ENCODE peak calls at places on chromosomes 2 and 18, in five cellular contexts. R, D, U, X and M are unnamed samples.
A peak's percentile ranks its signal among the peaks of the same experiment; 100 is the strongest.

GRCh38 chr2:165601866-165602636 is 132.6 kb downstream of the CSRNP3 start:
- DNase-seq in R (no peak), X (no peak), D (no peak), U (no peak), M (no peak)

GRCh38 chr2:25473131-25473530 is 131.4 kb upstream of the DNMT3A start:
- DNase-seq in U (no peak), D (no peak), R (no peak), X (no peak), M (no peak)

GRCh38 chr2:106956879-106957278 is 70.9 kb upstream of the ST6GAL2 start:
- DNase-seq in U (no peak), R (no peak), X (no peak), D (no peak), M (no peak)

GRCh38 chr2:200357845-200358244 is 51.4 kb downstream of the SPATS2L start:
- DNase-seq in X (no peak), R (no peak), D (no peak), U (no peak), M (no peak)

GRCh38 chr2:226440119-226440917 is 359.3 kb downstream of the IRS1 start:
- DNase-seq in D (no peak), X (no peak), R (no peak), U (no peak), M (no peak)

GRCh38 chr18:55300469-55301195 is 287.4 kb downstream of the TCF4 start:
- DNase-seq in X (no peak), D (no peak), R (no peak), U (no peak), M (no peak)

GRCh38 chr2:96120991-96121390 is 4.6 kb upstream of the ADRA2B start:
- DNase-seq in D (no peak), U (no peak), X (no peak), R (no peak), M (no peak)

GRCh38 chr2:71798266-71799012 is 345.1 kb downstream of the DYSF start:
- DNase-seq in R (peak; percentile 34), U (peak; percentile 10), X (no peak), D (no peak), M (no peak)

GRCh38 chr2:237256845-237257244 is 157.1 kb downstream of the COL6A3 start:
- DNase-seq in R (no peak), D (no peak), U (no peak), X (no peak), M (no peak)

GRCh38 chr2:88234760-88235159 is 64.6 kb downstream of the THNSL2 start:
- DNase-seq in D (no peak), X (no peak), U (no peak), R (no peak), M (no peak)

GRCh38 chr2:173218331-173219056 is 136.2 kb upstream of the CDCA7 start:
- DNase-seq in U (no peak), R (no peak), X (no peak), D (no peak), M (no peak)

GRCh38 chr2:138818479-138818878 is 38.3 kb upstream of the NXPH2 start:
- DNase-seq in U (no peak), D (no peak), R (no peak), X (no peak), M (no peak)

GRCh38 chr2:69131983-69132675 is 119.2 kb downstream of the ANTXR1 start:
- DNase-seq in R (no peak), D (no peak), U (no peak), X (no peak), M (no peak)

GRCh38 chr2:95334916-95335641 is 37.9 kb downstream of the KCNIP3 start:
- DNase-seq in R (no peak), U (no peak), D (no peak), X (no peak), M (no peak)

GRCh38 chr18:79846936-79847557 is 49.3 kb downstream of the KCNG2 start:
- DNase-seq in X (no peak), D (no peak), R (no peak), U (no peak), M (no peak)

GRCh38 chr2:96205238-96205637 is 3.4 kb downstream of the STARD7 start:
- DNase-seq in D (no peak), X (no peak), R (no peak), U (no peak), M (no peak)

GRCh38 chr2:207528980-207529329 is 807 bp upstream of the CREB1 start:
- DNase-seq in U (no peak), R (no peak), D (peak; percentile 31), X (peak; percentile 10), M (no peak)

GRCh38 chr18:9362869-9363268 is 28.3 kb downstream of the TWSG1 start:
- DNase-seq in U (no peak), R (no peak), D (no peak), X (no peak), M (no peak)

GRCh38 chr2:84495539-84496146 is 20.7 kb upstream of the DNAH6 start:
- DNase-seq in R (peak; percentile 70), D (no peak), U (peak; percentile 6), X (no peak), M (peak; percentile 36)

GRCh38 chr2:158321264-158321663 is 135.3 kb downstream of the CCDC148 start:
- DNase-seq in X (no peak), R (peak; percentile 4), U (no peak), D (no peak), M (peak; percentile 61)

GRCh38 chr2:166957686-166958085 is 69.4 kb downstream of the XIRP2 start:
- DNase-seq in R (no peak), U (no peak), D (no peak), X (no peak), M (no peak)

GRCh38 chr2:9206991-9207640 is 504 bp downstream of the ASAP2 start:
- DNase-seq in D (no peak), R (no peak), X (peak; percentile 26), U (no peak), M (peak; percentile 22)

GRCh38 chr2:221874444-221874843 is 302.3 kb upstream of the EPHA4 start:
- DNase-seq in R (no peak), D (no peak), X (no peak), U (no peak), M (no peak)

GRCh38 chr2:207251573-207252192 is 85.9 kb upstream of the KLF7 start:
- DNase-seq in R (no peak), D (no peak), X (no peak), U (no peak), M (no peak)

GRCh38 chr2:118848381-118849225 is 1.2 kb upstream of the EN1 start:
- DNase-seq in D (no peak), U (no peak), R (no peak), X (no peak), M (no peak)

DNA sequence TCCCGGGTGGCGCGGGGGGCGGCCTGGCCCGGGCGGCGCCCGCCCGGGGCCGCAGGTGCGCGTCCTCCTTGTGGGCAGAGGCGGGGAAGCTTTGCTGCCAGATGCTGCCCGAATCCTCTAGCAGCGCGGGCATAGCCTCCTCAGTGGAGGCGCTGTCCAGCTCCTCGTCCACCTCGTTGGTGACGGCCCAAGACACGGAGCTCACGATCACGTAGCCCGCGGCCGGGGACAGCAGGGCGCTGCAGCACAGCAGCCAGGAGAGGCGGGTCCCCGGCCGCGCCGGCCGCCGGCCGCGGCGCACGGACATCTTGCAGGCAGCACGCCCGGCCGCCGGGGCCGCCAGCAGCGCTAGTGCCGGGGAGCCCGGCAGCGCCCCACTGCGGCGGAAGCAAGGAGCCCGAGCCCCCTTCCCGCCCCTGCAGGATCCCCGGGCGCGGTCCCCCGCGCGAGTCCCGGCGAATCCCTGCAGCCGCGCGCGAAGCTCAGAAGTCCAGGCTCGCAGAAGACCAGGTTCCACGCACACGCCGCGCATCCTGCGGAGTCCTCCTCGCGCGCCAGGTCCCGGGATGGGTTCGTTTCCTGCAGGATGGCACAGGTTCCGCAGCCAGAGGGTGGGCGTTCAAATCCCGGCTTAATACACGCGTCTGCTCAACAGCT is at the start of gene CREG2:
- DNase-seq in R (peak; percentile 26), X (peak; percentile 49), U (peak; percentile 24), D (peak; percentile 75), M (peak; percentile 53)
- TF ChIP-seq POLR2AphosphoS5 in R (no peak), X (no peak), U (no peak), D (no peak), M (no peak)

GRCh38 chr2:7011376-7012083 is 94.3 kb downstream of the RNF144A start:
- DNase-seq in X (no peak), D (no peak), R (no peak), U (no peak), M (no peak)

GRCh38 chr2:7009207-7009911 is 92.1 kb downstream of the RNF144A start:
- DNase-seq in U (no peak), X (no peak), D (no peak), R (no peak), M (no peak)

GRCh38 chr2:7010376-7010775 is 93.2 kb downstream of the RNF144A start:
- DNase-seq in U (no peak), X (no peak), R (no peak), D (no peak), M (no peak)

GRCh38 chr2:7007488-7007845 is 90.3 kb downstream of the RNF144A start:
- DNase-seq in U (no peak), D (no peak), X (no peak), R (no peak), M (no peak)

DNA sequence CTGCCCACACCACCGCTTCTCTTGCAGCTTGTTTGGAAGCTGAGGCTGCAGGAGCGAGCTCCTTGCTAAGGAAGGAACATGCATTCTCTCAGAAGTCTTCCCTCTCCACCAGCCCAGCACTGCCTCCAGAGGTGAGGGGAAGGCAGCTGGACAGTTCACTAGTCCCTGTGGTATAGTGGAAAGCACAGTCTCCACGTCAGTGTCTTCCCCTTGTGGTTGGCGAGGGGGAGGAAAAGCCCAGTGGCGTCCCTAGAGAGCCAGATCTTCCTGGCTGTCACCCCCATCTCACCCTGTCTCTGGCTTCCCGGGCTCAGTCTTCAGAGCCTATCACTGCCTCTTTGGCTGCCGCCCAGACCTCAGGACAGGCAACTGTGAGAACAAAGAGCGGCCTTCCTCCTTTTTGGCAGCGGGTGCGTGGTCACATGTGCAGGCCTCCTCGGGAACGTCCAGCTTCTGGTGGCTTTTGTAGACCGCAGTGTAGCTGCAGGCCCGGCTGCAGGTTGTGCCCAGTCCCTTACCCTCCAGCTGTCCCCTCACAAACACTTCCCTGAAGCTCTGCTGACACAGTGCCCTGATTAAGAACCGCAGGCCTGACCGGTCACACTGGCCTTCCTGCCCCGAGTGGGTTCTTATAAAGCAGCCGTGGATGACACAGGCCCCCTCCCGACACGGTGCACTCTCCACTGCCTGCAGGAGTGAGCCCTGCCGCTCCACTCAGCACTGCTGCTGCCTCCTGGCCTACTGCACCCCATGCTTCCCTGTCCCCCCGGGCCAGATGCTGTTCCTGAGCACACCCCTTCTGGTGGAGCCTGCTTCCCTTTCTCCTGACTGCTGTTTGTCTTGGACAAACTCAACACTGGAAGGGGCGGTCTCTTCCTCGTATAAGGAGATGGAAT is 90.9 kb downstream of the RNF144A start:
- DNase-seq in U (peak; percentile 88), D (peak; percentile 83), X (no peak), R (no peak), M (peak; percentile 90)
- TF ChIP-seq POLR2AphosphoS5 in U (peak; percentile 91), D (no peak), X (no peak), R (no peak), M (peak; percentile 65)

GRCh38 chr2:43766006-43766405 is 7.8 kb upstream of the DYNC2LI1 start:
- DNase-seq in R (no peak), X (no peak), D (no peak), U (no peak), M (no peak)
- TF ChIP-seq POLR2AphosphoS5 in R (no peak), X (no peak), D (no peak), U (no peak), M (no peak)

GRCh38 chr2:233854241-233854981 is at the start of gene HJURP:
- DNase-seq in X (peak; percentile 97), D (peak; percentile 93), U (peak; percentile 92), R (peak; percentile 91), M (peak; percentile 93)
- TF ChIP-seq POLR2AphosphoS5 in X (peak; percentile 84), D (peak; percentile 79), U (peak; percentile 73), R (peak; percentile 88), M (peak; percentile 94)